ENCODE peak calls at places on chromosomes 1 and 21, in five cellular contexts. O is ovary, U is A549, J is sigmoid colon, W is heart left ventricle. Q is an unnamed sample.
A peak's percentile ranks its signal among the peaks of the same experiment; 100 is the strongest.

GRCh38 chr1:85283475-85284199 is 7.2 kb upstream of the BCL10 start:
- DNase-seq in O (no peak), U (peak; percentile 51), J (no peak), W (no peak), Q (no peak)

GRCh38 chr1:101587749-101588148 is 350.9 kb downstream of the S1PR1 start:
- DNase-seq in O (peak; percentile 71), U (peak; percentile 25), J (peak; percentile 65), W (peak; percentile 36), Q (no peak)

GRCh38 chr1:39170731-39171375 is 33.6 kb upstream of the MACF1 start:
- DNase-seq in O (no peak), U (no peak), J (no peak), W (no peak), Q (no peak)

GRCh38 chr1:179253286-179253972 is 24.0 kb upstream of the ABL2 start:
- DNase-seq in O (no peak), U (no peak), J (no peak), W (no peak), Q (no peak)

GRCh38 chr21:36811762-36812161 is 112.8 kb downstream of the SIM2 start:
- DNase-seq in O (no peak), U (no peak), J (no peak), W (no peak), Q (no peak)

GRCh38 chr1:180116964-180117763 is 37.5 kb upstream of the QSOX1 start:
- DNase-seq in O (peak; percentile 73), U (peak; percentile 15), J (no peak), W (peak; percentile 17), Q (peak; percentile 32)

GRCh38 chr1:91924146-91924545 is 25.1 kb upstream of the BRDT start:
- DNase-seq in O (no peak), U (peak; percentile 10), J (no peak), W (no peak), Q (peak; percentile 35)

GRCh38 chr1:58939146-58939545 is 155.3 kb upstream of the JUN start:
- DNase-seq in O (no peak), U (no peak), J (no peak), W (no peak), Q (no peak)

GRCh38 chr1:76668046-76668445 is 199.2 kb upstream of the ST6GALNAC5 start:
- DNase-seq in O (no peak), U (no peak), J (no peak), W (no peak), Q (no peak)

GRCh38 chr1:56578664-56578962 is 750 bp downstream of the PLPP3 start:
- DNase-seq in O (peak; percentile 73), U (no peak), J (no peak), W (peak; percentile 23), Q (peak; percentile 21)

GRCh38 chr21:45998871-45999580 is 17.5 kb downstream of the COL6A1 start:
- DNase-seq in O (peak; percentile 48), U (no peak), J (peak; percentile 71), W (no peak), Q (no peak)

GRCh38 chr21:43268804-43269186 is 100.0 kb downstream of the CRYAA start:
- DNase-seq in O (peak; percentile 32), U (no peak), J (no peak), W (no peak), Q (no peak)

GRCh38 chr1:4653796-4654715 is at the start of gene AJAP1:
- DNase-seq in O (peak; percentile 69), U (no peak), J (no peak), W (no peak), Q (no peak)

GRCh38 chr1:226886142-226886901 is 15.9 kb downstream of the PSEN2 start:
- DNase-seq in O (no peak), U (no peak), J (no peak), W (no peak), Q (no peak)

GRCh38 chr1:213369465-213369864 is 318.4 kb downstream of the RPS6KC1 start:
- DNase-seq in O (no peak), U (no peak), J (no peak), W (no peak), Q (no peak)

GRCh38 chr1:68232354-68233148 is at the start of gene WLS:
- DNase-seq in O (peak; percentile 88), U (peak; percentile 28), J (peak; percentile 93), W (peak; percentile 84), Q (peak; percentile 64)
- TF ChIP-seq POLR2A in O (peak; percentile 85), U (no peak), J (peak; percentile 92), W (peak; percentile 81), Q (peak; percentile 66)

DNA sequence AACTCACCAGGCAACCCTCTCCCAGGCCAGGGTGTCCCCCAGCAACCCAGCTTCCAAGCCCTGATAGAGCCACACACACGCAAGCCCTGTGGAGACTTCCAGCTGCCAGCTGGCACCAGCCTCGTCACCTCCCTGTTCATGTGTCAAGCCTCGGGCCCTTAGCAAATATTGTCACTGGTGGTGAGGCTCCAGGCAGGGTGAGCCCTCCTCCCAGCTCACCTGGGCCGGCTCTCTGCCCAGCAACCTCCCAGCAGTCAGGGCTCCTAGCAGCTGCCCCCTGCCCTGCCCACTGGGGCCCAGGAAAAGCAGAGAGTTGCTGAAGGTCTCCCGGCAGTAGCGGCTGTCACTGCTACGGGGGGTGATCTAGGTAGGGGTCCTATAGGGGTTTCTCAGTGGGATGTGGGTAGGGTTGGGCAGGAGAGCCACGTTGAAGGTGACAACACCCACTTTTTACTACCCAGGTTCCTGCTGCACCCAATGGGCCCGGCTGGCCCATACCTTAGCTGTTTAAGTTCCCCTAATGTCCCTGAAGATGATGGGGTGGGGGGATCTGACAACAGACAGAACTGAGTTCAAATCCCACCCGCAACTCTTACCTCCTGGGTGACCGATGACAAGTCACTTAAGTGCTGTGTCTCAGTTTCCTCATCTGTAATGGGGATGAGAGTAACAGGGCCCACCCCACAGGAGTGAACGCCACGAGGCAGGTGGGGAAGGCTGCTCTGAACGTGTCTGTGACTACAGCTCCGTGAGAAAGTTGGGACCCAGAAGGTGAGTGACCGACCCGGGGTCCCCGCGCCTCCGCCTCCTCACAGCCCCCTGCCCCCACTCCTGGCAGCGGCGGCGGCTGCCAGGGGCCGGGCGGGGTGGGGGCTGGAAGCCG is 678 bp downstream of the TTC39A start:
- DNase-seq in O (no peak), U (no peak), J (peak; percentile 46), W (peak; percentile 65), Q (no peak)
- TF ChIP-seq POLR2A in O (no peak), U (no peak), J (no peak), W (peak; percentile 23), Q (no peak)

DNA sequence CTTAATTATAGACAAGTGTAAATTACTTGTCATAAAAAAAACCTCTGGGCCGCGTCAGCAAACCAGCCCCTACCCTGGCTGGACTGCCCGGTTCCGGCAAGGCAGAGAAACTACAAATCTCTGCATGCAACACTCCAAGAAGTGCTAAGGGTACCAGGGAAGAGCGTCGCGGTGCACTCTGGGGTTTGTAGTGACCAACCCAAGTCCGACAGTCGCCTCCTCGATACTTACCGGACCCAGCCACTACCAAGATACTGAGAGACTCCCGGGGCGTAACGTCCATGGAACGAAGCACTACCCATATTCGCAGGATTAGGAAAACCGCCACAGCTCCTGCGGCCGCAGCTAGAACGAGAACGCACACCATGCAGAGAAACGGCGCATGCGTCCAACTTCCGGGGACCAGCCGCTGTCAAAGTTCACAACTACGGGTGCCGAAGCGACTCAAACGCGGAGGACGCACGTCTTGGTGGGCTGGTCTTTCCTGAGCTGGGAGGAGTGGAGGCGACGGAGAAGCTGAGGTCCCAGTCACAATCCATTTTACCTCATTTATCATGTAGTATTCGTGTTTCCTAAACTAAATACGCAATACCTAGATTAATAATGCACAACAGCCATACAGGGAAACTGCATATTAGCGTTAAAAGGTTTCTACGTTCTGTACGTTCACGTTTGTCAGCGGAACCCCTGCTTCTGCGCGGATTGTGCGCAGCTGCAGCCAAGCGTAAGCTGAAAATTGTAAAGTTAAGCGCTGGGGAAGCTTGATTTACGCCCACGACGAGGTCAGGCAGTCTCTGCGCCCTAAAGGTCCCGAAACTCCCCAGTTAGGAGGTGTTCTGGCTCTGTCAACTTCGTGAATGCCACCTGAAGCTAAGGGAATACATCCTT is at the start of gene ALG14:
- DNase-seq in O (peak; percentile 95), U (peak; percentile 95), J (peak; percentile 97), W (peak; percentile 95), Q (peak; percentile 83)
- TF ChIP-seq POLR2A in O (peak; percentile 75), U (peak; percentile 56), J (peak; percentile 85), W (peak; percentile 58), Q (peak; percentile 59)

GRCh38 chr1:236502972-236503639 is 20.7 kb upstream of the LGALS8 start:
- DNase-seq in O (peak; percentile 50), U (peak; percentile 86), J (peak; percentile 68), W (peak; percentile 35), Q (peak; percentile 61)

GRCh38 chr1:236509647-236510401 is 14.0 kb upstream of the LGALS8 start:
- DNase-seq in O (no peak), U (no peak), J (no peak), W (no peak), Q (no peak)

GRCh38 chr1:236508593-236509027 is 15.2 kb upstream of the LGALS8 start:
- DNase-seq in O (no peak), U (no peak), J (no peak), W (no peak), Q (no peak)

GRCh38 chr1:236509203-236509602 is 14.6 kb upstream of the LGALS8 start:
- DNase-seq in O (no peak), U (no peak), J (no peak), W (no peak), Q (no peak)

DNA sequence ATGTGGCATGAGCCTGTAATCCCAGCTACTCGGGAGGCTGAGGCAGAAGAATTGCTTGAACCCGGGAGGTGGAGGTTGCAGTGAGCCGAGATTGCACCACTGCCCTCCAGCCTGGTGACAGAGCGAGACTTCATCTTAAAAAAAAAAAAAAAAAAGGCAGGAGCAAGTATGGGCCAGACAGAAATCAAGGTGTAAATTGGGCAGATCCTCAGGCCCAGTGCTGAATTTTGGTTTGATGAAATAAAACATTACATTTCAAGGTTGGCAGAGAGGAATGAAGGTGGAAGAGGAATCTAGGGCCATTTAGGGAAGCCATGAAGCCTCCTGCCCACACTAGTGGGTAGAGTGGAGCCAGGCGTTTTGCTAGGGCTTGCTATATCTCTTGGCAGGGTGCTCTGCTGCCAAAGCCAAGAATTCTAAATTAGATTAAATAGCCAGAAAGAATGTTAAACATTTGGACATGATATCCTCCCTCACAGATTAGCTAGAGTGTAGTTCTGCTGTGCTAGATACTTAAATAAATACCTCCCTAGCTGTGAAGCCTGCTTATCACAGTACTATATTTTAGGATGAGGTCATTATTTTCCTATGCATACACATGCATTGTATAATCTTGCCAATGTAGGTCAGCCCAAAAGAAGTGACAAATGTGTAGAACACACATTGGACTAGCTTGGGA is 16.6 kb upstream of the LGALS8 start:
- DNase-seq in O (no peak), U (no peak), J (no peak), W (peak; percentile 66), Q (no peak)
- TF ChIP-seq POLR2A in O (no peak), U (no peak), J (no peak), W (no peak), Q (no peak)

GRCh38 chr1:186763107-186763506 is 65.6 kb upstream of the PLA2G4A start:
- DNase-seq in O (no peak), U (peak; percentile 86), J (no peak), W (no peak), Q (no peak)
- TF ChIP-seq POLR2A in O (no peak), U (no peak), J (no peak), W (no peak), Q (no peak)

GRCh38 chr1:21294266-21295058 is 4.2 kb upstream of the ECE1 start:
- DNase-seq in O (no peak), U (no peak), J (no peak), W (no peak), Q (no peak)
- TF ChIP-seq POLR2A in O (no peak), U (no peak), J (no peak), W (no peak), Q (no peak)

GRCh38 chr1:116465845-116466685 is 93.0 kb downstream of the ATP1A1 start:
- DNase-seq in O (no peak), U (no peak), J (no peak), W (no peak), Q (no peak)
- TF ChIP-seq POLR2A in O (no peak), U (no peak), J (no peak), W (no peak), Q (no peak)

Q was measured in H54.